ENCODE peak calls at places on chromosomes 5 and 9, in seven cellular contexts. A is heart right ventricle; E is NCI-H1930; N is activated CD4-positive, CD25-positive, alpha-beta regulatory T cell; X is nucleus accumbens; K is left ventricle myocardium inferior; F is stimulated activated naive CD8-positive, alpha-beta T cell treated with anti-CD3 and anti-CD28 coated beads, Interleukin-15, amount 100 ng/mL, for 72 hours. V is an unnamed sample.

GRCh38 chr9:127311239-127311741 is 46.7 kb downstream of the GARNL3 start:
- DNase-seq in A (no peak), E (no peak), N (no peak), X (no peak), K (no peak), F (peak), V (no peak)

GRCh38 chr5:11595045-11595444 is 309.2 kb downstream of the CTNND2 start:
- DNase-seq in A (no peak), E (no peak), N (no peak), X (no peak), K (no peak), F (no peak), V (no peak)

GRCh38 chr9:134243778-134244467 is 79.6 kb upstream of the RNU6ATAC start:
- DNase-seq in A (peak), E (no peak), N (no peak), X (no peak), K (no peak), F (peak), V (no peak)

GRCh38 chr9:118444403-118444802 is 740.2 kb downstream of the TLR4 start:
- DNase-seq in A (no peak), E (no peak), N (no peak), X (no peak), K (no peak), F (no peak), V (no peak)

GRCh38 chr5:15587941-15588340 is 88.0 kb downstream of the FBXL7 start:
- DNase-seq in A (no peak), E (no peak), N (no peak), X (no peak), K (no peak), F (no peak), V (no peak)

GRCh38 chr5:78794693-78795215 is 146.2 kb upstream of the LHFPL2 start:
- DNase-seq in A (no peak), E (no peak), N (no peak), X (no peak), K (no peak), F (no peak), V (no peak)

GRCh38 chr9:94613003-94613402 is 19.4 kb upstream of the FBP2 start:
- DNase-seq in A (no peak), E (no peak), N (no peak), X (no peak), K (no peak), F (no peak), V (no peak)

GRCh38 chr5:103582364-103582763 is 19.8 kb upstream of the NUDT12 start:
- DNase-seq in A (no peak), E (peak), N (no peak), X (no peak), K (no peak), F (no peak), V (peak)

GRCh38 chr9:35679091-35679490 is 5.4 kb downstream of the CA9 start:
- DNase-seq in A (no peak), E (no peak), N (no peak), X (no peak), K (no peak), F (no peak), V (no peak)